ENCODE peak calls at places on chromosomes 11 and 22, in seven cellular contexts. One of them, this sample, is unnamed.

GRCh38 chr22:29117799-29118477 is 45.1 kb downstream of the KREMEN1 start:
- DNase-seq in HFFc6: no peak
- DNase-seq in dorsolateral prefrontal cortex: no peak
- DNase-seq in tibial artery: no peak
- DNase-seq in neural progenitor cell: no peak
- DNase-seq in progenitor cell of endocrine pancreas: no peak
- DNase-seq in brain microvascular endothelial cell: no peak
- DNase-seq in this sample: no peak

GRCh38 chr11:113177596-113178115 is 136.7 kb upstream of the TTC12 start:
- DNase-seq in HFFc6: no peak
- DNase-seq in dorsolateral prefrontal cortex: no peak
- DNase-seq in tibial artery: no peak
- DNase-seq in neural progenitor cell: no peak
- DNase-seq in progenitor cell of endocrine pancreas: no peak
- DNase-seq in brain microvascular endothelial cell: no peak
- DNase-seq in this sample: no peak

GRCh38 chr11:76152741-76153608 is 53.3 kb downstream of the WNT11 start:
- DNase-seq in HFFc6: no peak
- DNase-seq in dorsolateral prefrontal cortex: no peak
- DNase-seq in tibial artery: no peak
- DNase-seq in neural progenitor cell: peak
- DNase-seq in progenitor cell of endocrine pancreas: no peak
- DNase-seq in brain microvascular endothelial cell: no peak
- DNase-seq in this sample: no peak

GRCh38 chr11:35134403-35135126 is 4.4 kb upstream of the CD44 start:
- DNase-seq in HFFc6: peak
- DNase-seq in dorsolateral prefrontal cortex: no peak
- DNase-seq in tibial artery: no peak
- DNase-seq in neural progenitor cell: no peak
- DNase-seq in progenitor cell of endocrine pancreas: no peak
- DNase-seq in brain microvascular endothelial cell: no peak
- DNase-seq in this sample: no peak

GRCh38 chr11:128289048-128289447 is 298.3 kb downstream of the ETS1 start:
- DNase-seq in HFFc6: no peak
- DNase-seq in dorsolateral prefrontal cortex: no peak
- DNase-seq in tibial artery: no peak
- DNase-seq in neural progenitor cell: no peak
- DNase-seq in progenitor cell of endocrine pancreas: no peak
- DNase-seq in brain microvascular endothelial cell: no peak
- DNase-seq in this sample: no peak

GRCh38 chr11:114321621-114322257 is 25.5 kb downstream of the NNMT start:
- DNase-seq in HFFc6: peak
- DNase-seq in dorsolateral prefrontal cortex: no peak
- DNase-seq in tibial artery: peak
- DNase-seq in neural progenitor cell: no peak
- DNase-seq in progenitor cell of endocrine pancreas: no peak
- DNase-seq in brain microvascular endothelial cell: peak
- DNase-seq in this sample: no peak

GRCh38 chr11:131498631-131499053 is 128.2 kb downstream of the NTM start:
- DNase-seq in HFFc6: no peak
- DNase-seq in dorsolateral prefrontal cortex: peak
- DNase-seq in tibial artery: no peak
- DNase-seq in neural progenitor cell: peak
- DNase-seq in progenitor cell of endocrine pancreas: no peak
- DNase-seq in brain microvascular endothelial cell: no peak
- DNase-seq in this sample: peak

GRCh38 chr11:115672999-115673411 is 168.8 kb upstream of the CADM1 start:
- DNase-seq in HFFc6: no peak
- DNase-seq in dorsolateral prefrontal cortex: no peak
- DNase-seq in tibial artery: no peak
- DNase-seq in neural progenitor cell: no peak
- DNase-seq in progenitor cell of endocrine pancreas: no peak
- DNase-seq in brain microvascular endothelial cell: no peak
- DNase-seq in this sample: no peak

GRCh38 chr11:35555238-35555887 is 29.9 kb upstream of the PAMR1 start:
- DNase-seq in HFFc6: peak
- DNase-seq in dorsolateral prefrontal cortex: no peak
- DNase-seq in tibial artery: no peak
- DNase-seq in neural progenitor cell: no peak
- DNase-seq in progenitor cell of endocrine pancreas: no peak
- DNase-seq in brain microvascular endothelial cell: no peak
- DNase-seq in this sample: no peak

GRCh38 chr22:30129636-30130035 is 49.4 kb downstream of the HORMAD2 start:
- DNase-seq in HFFc6: no peak
- DNase-seq in dorsolateral prefrontal cortex: no peak
- DNase-seq in tibial artery: no peak
- DNase-seq in neural progenitor cell: no peak
- DNase-seq in progenitor cell of endocrine pancreas: no peak
- DNase-seq in brain microvascular endothelial cell: no peak
- DNase-seq in this sample: no peak

GRCh38 chr11:124481365-124482323 is 36.1 kb upstream of the OR8B8 start:
- DNase-seq in HFFc6: peak
- DNase-seq in dorsolateral prefrontal cortex: no peak
- DNase-seq in tibial artery: no peak
- DNase-seq in neural progenitor cell: peak
- DNase-seq in progenitor cell of endocrine pancreas: no peak
- DNase-seq in brain microvascular endothelial cell: peak
- DNase-seq in this sample: peak

GRCh38 chr11:78109011-78109685 is 29.5 kb upstream of the NDUFC2 start:
- DNase-seq in HFFc6: no peak
- DNase-seq in dorsolateral prefrontal cortex: no peak
- DNase-seq in tibial artery: no peak
- DNase-seq in neural progenitor cell: peak
- DNase-seq in progenitor cell of endocrine pancreas: no peak
- DNase-seq in brain microvascular endothelial cell: no peak
- DNase-seq in this sample: no peak

GRCh38 chr11:62026739-62027138 is 59.3 kb upstream of the FTH1 start:
- DNase-seq in HFFc6: no peak
- DNase-seq in dorsolateral prefrontal cortex: no peak
- DNase-seq in tibial artery: no peak
- DNase-seq in neural progenitor cell: no peak
- DNase-seq in progenitor cell of endocrine pancreas: no peak
- DNase-seq in brain microvascular endothelial cell: no peak
- DNase-seq in this sample: no peak

GRCh38 chr22:22164541-22165272 is 79.9 kb upstream of the VPREB1 start:
- DNase-seq in HFFc6: no peak
- DNase-seq in dorsolateral prefrontal cortex: no peak
- DNase-seq in tibial artery: no peak
- DNase-seq in neural progenitor cell: peak
- DNase-seq in progenitor cell of endocrine pancreas: no peak
- DNase-seq in brain microvascular endothelial cell: no peak
- DNase-seq in this sample: no peak

GRCh38 chr11:128302425-128303186 is 284.8 kb downstream of the ETS1 start:
- DNase-seq in HFFc6: no peak
- DNase-seq in dorsolateral prefrontal cortex: no peak
- DNase-seq in tibial artery: no peak
- DNase-seq in neural progenitor cell: no peak
- DNase-seq in progenitor cell of endocrine pancreas: no peak
- DNase-seq in brain microvascular endothelial cell: no peak
- DNase-seq in this sample: no peak

GRCh38 chr11:16862733-16863132 is 124.3 kb downstream of the C11orf58 start:
- DNase-seq in HFFc6: no peak
- DNase-seq in dorsolateral prefrontal cortex: no peak
- DNase-seq in tibial artery: no peak
- DNase-seq in neural progenitor cell: no peak
- DNase-seq in progenitor cell of endocrine pancreas: no peak
- DNase-seq in brain microvascular endothelial cell: no peak
- DNase-seq in this sample: no peak

GRCh38 chr11:16863382-16863781 is 124.9 kb downstream of the C11orf58 start:
- DNase-seq in HFFc6: no peak
- DNase-seq in dorsolateral prefrontal cortex: no peak
- DNase-seq in tibial artery: no peak
- DNase-seq in neural progenitor cell: no peak
- DNase-seq in progenitor cell of endocrine pancreas: no peak
- DNase-seq in brain microvascular endothelial cell: peak
- DNase-seq in this sample: no peak

GRCh38 chr11:16871368-16871767 is 132.9 kb downstream of the C11orf58 start:
- DNase-seq in HFFc6: no peak
- DNase-seq in dorsolateral prefrontal cortex: no peak
- DNase-seq in tibial artery: no peak
- DNase-seq in neural progenitor cell: no peak
- DNase-seq in progenitor cell of endocrine pancreas: no peak
- DNase-seq in brain microvascular endothelial cell: no peak
- DNase-seq in this sample: no peak

GRCh38 chr11:16861867-16862266 is 123.4 kb downstream of the C11orf58 start:
- DNase-seq in HFFc6: no peak
- DNase-seq in dorsolateral prefrontal cortex: no peak
- DNase-seq in tibial artery: no peak
- DNase-seq in neural progenitor cell: peak
- DNase-seq in progenitor cell of endocrine pancreas: no peak
- DNase-seq in brain microvascular endothelial cell: no peak
- DNase-seq in this sample: no peak

GRCh38 chr11:16867097-16867496 is 128.7 kb downstream of the C11orf58 start:
- DNase-seq in HFFc6: no peak
- DNase-seq in dorsolateral prefrontal cortex: no peak
- DNase-seq in tibial artery: no peak
- DNase-seq in neural progenitor cell: no peak
- DNase-seq in progenitor cell of endocrine pancreas: no peak
- DNase-seq in brain microvascular endothelial cell: no peak
- DNase-seq in this sample: no peak
- TF ChIP-seq CTCF in HFFc6: no peak
- TF ChIP-seq CTCF in dorsolateral prefrontal cortex: no peak
- TF ChIP-seq CTCF in tibial artery: no peak
- TF ChIP-seq CTCF in neural progenitor cell: no peak
- TF ChIP-seq CTCF in progenitor cell of endocrine pancreas: no peak
- TF ChIP-seq CTCF in brain microvascular endothelial cell: no peak
- TF ChIP-seq CTCF in this sample: no peak

DNA sequence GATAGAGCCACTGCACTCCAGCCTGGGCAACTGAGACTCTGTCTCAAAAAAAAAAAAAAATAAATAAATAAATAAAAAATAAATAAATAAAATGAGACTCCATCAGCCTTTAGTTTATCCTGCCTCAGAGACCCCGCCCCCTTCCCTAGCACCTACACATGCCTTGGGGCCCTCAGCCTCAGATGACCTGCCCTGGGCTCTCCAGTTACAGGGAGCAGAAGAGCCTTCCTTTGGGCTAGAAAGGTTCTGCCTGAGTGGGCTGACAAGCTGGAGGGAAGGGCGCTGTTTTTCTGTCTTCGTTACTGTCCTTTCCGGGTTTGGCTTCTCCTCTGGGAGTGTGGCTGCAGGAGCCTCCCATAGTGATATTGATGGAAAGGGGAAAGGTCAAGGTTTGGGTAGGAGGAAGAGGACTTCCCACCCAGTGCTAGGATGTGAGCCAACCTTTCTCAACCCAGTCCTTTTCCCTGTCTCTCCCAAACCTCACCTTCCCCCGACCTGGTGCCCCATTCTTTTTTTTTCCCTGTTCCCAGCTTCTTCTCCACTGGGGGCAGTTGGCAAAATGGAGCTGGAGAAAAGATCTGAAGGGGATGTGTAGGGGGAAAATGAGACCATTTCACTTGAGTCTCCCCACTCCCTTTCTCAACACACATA is 1.5 kb upstream of the SF3B2 start:
- DNase-seq in HFFc6: no peak
- DNase-seq in dorsolateral prefrontal cortex: no peak
- DNase-seq in tibial artery: no peak
- DNase-seq in neural progenitor cell: no peak
- DNase-seq in progenitor cell of endocrine pancreas: no peak
- DNase-seq in brain microvascular endothelial cell: no peak
- DNase-seq in this sample: no peak
- TF ChIP-seq CTCF in HFFc6: peak
- TF ChIP-seq CTCF in dorsolateral prefrontal cortex: no peak
- TF ChIP-seq CTCF in tibial artery: no peak
- TF ChIP-seq CTCF in neural progenitor cell: peak
- TF ChIP-seq CTCF in progenitor cell of endocrine pancreas: no peak
- TF ChIP-seq CTCF in brain microvascular endothelial cell: peak
- TF ChIP-seq CTCF in this sample: no peak

GRCh38 chr11:48005133-48005532 is 24.8 kb downstream of the PTPRJ start:
- DNase-seq in HFFc6: no peak
- DNase-seq in dorsolateral prefrontal cortex: no peak
- DNase-seq in tibial artery: peak
- DNase-seq in neural progenitor cell: no peak
- DNase-seq in progenitor cell of endocrine pancreas: no peak
- DNase-seq in brain microvascular endothelial cell: no peak
- DNase-seq in this sample: no peak

GRCh38 chr11:48007677-48008076 is 27.3 kb downstream of the PTPRJ start:
- DNase-seq in HFFc6: no peak
- DNase-seq in dorsolateral prefrontal cortex: no peak
- DNase-seq in tibial artery: peak
- DNase-seq in neural progenitor cell: no peak
- DNase-seq in progenitor cell of endocrine pancreas: no peak
- DNase-seq in brain microvascular endothelial cell: no peak
- DNase-seq in this sample: no peak

GRCh38 chr11:48004456-48004855 is 24.1 kb downstream of the PTPRJ start:
- DNase-seq in HFFc6: no peak
- DNase-seq in dorsolateral prefrontal cortex: no peak
- DNase-seq in tibial artery: peak
- DNase-seq in neural progenitor cell: no peak
- DNase-seq in progenitor cell of endocrine pancreas: no peak
- DNase-seq in brain microvascular endothelial cell: no peak
- DNase-seq in this sample: no peak

GRCh38 chr11:48005878-48006277 is 25.5 kb downstream of the PTPRJ start:
- DNase-seq in HFFc6: no peak
- DNase-seq in dorsolateral prefrontal cortex: no peak
- DNase-seq in tibial artery: peak
- DNase-seq in neural progenitor cell: peak
- DNase-seq in progenitor cell of endocrine pancreas: no peak
- DNase-seq in brain microvascular endothelial cell: no peak
- DNase-seq in this sample: no peak

GRCh38 chr11:48006301-48006992 is 26.1 kb downstream of the PTPRJ start:
- DNase-seq in HFFc6: peak
- DNase-seq in dorsolateral prefrontal cortex: no peak
- DNase-seq in tibial artery: peak
- DNase-seq in neural progenitor cell: no peak
- DNase-seq in progenitor cell of endocrine pancreas: no peak
- DNase-seq in brain microvascular endothelial cell: peak
- DNase-seq in this sample: no peak
- TF ChIP-seq CTCF in HFFc6: no peak
- TF ChIP-seq CTCF in dorsolateral prefrontal cortex: no peak
- TF ChIP-seq CTCF in tibial artery: no peak
- TF ChIP-seq CTCF in neural progenitor cell: no peak
- TF ChIP-seq CTCF in progenitor cell of endocrine pancreas: no peak
- TF ChIP-seq CTCF in brain microvascular endothelial cell: no peak
- TF ChIP-seq CTCF in this sample: no peak

GRCh38 chr22:37260396-37260795 is 16.3 kb upstream of the RAC2 start:
- DNase-seq in HFFc6: no peak
- DNase-seq in dorsolateral prefrontal cortex: no peak
- DNase-seq in tibial artery: no peak
- DNase-seq in neural progenitor cell: no peak
- DNase-seq in progenitor cell of endocrine pancreas: no peak
- DNase-seq in brain microvascular endothelial cell: no peak
- DNase-seq in this sample: no peak

GRCh38 chr22:37258810-37259472 is 14.9 kb upstream of the RAC2 start:
- DNase-seq in HFFc6: no peak
- DNase-seq in dorsolateral prefrontal cortex: no peak
- DNase-seq in tibial artery: no peak
- DNase-seq in neural progenitor cell: no peak
- DNase-seq in progenitor cell of endocrine pancreas: no peak
- DNase-seq in brain microvascular endothelial cell: no peak
- DNase-seq in this sample: peak

GRCh38 chr22:37258005-37258790 is 14.1 kb upstream of the RAC2 start:
- DNase-seq in HFFc6: no peak
- DNase-seq in dorsolateral prefrontal cortex: no peak
- DNase-seq in tibial artery: no peak
- DNase-seq in neural progenitor cell: no peak
- DNase-seq in progenitor cell of endocrine pancreas: no peak
- DNase-seq in brain microvascular endothelial cell: no peak
- DNase-seq in this sample: peak

GRCh38 chr22:37260939-37261338 is 16.9 kb upstream of the RAC2 start:
- DNase-seq in HFFc6: peak
- DNase-seq in dorsolateral prefrontal cortex: no peak
- DNase-seq in tibial artery: no peak
- DNase-seq in neural progenitor cell: peak
- DNase-seq in progenitor cell of endocrine pancreas: peak
- DNase-seq in brain microvascular endothelial cell: peak
- DNase-seq in this sample: peak

GRCh38 chr22:37259540-37260029 is 15.5 kb upstream of the RAC2 start:
- DNase-seq in HFFc6: peak
- DNase-seq in dorsolateral prefrontal cortex: no peak
- DNase-seq in tibial artery: no peak
- DNase-seq in neural progenitor cell: peak
- DNase-seq in progenitor cell of endocrine pancreas: no peak
- DNase-seq in brain microvascular endothelial cell: peak
- DNase-seq in this sample: peak
- TF ChIP-seq CTCF in HFFc6: peak
- TF ChIP-seq CTCF in dorsolateral prefrontal cortex: peak
- TF ChIP-seq CTCF in tibial artery: no peak
- TF ChIP-seq CTCF in neural progenitor cell: peak
- TF ChIP-seq CTCF in progenitor cell of endocrine pancreas: peak
- TF ChIP-seq CTCF in brain microvascular endothelial cell: peak
- TF ChIP-seq CTCF in this sample: peak

This sample was measured in H9.